ENCODE peak calls at places on chromosomes 12 and 14, in six cellular contexts. K, O, R, N, V and D are unnamed samples.

GRCh38 chr14:28577711-28578131 is 188.9 kb upstream of the FOXG1 start:
- DNase-seq in K (peak), O (no peak), R (peak), N (peak), V (peak), D (no peak)

GRCh38 chr12:52915637-52916036 is 10.8 kb upstream of the KRT8 start:
- DNase-seq in K (no peak), O (no peak), R (no peak), N (no peak), V (no peak), D (no peak)

GRCh38 chr12:109900752-109901580 is 892 bp downstream of the TCHP start:
- DNase-seq in K (no peak), O (peak), R (no peak), N (no peak), V (no peak), D (peak)

GRCh38 chr14:96229315-96229714 is 24.7 kb downstream of the BDKRB2 start:
- DNase-seq in K (peak), O (no peak), R (no peak), N (no peak), V (no peak), D (no peak)

GRCh38 chr14:21024668-21025373 is at the start of gene NDRG2:
- DNase-seq in K (peak), O (peak), R (no peak), N (no peak), V (no peak), D (peak)

GRCh38 chr12:113007166-113007565 is 28.8 kb downstream of the OAS2 start:
- DNase-seq in K (peak), O (no peak), R (peak), N (peak), V (peak), D (peak)

GRCh38 chr12:45259732-45260480 is 44.0 kb downstream of the ANO6 start:
- DNase-seq in K (peak), O (peak), R (peak), N (peak), V (peak), D (peak)

GRCh38 chr12:26204612-26205289 is 9.4 kb downstream of the SSPN start:
- DNase-seq in K (no peak), O (no peak), R (no peak), N (no peak), V (peak), D (no peak)

GRCh38 chr12:108542320-108542719 is 18.7 kb downstream of the SART3 start:
- DNase-seq in K (no peak), O (no peak), R (no peak), N (no peak), V (no peak), D (no peak)

GRCh38 chr14:105582639-105583038 is 56.3 kb downstream of the TMEM121 start:
- DNase-seq in K (no peak), O (no peak), R (no peak), N (no peak), V (no peak), D (no peak)

GRCh38 chr12:101706403-101706802 is 9.0 kb downstream of the CHPT1 start:
- DNase-seq in K (no peak), O (no peak), R (no peak), N (no peak), V (no peak), D (no peak)

GRCh38 chr14:70771781-70772212 is 37.5 kb downstream of the MAP3K9 start:
- DNase-seq in K (peak), O (no peak), R (peak), N (no peak), V (no peak), D (no peak)

GRCh38 chr14:68172664-68173063 is 353.1 kb downstream of the RAD51B start:
- DNase-seq in K (no peak), O (no peak), R (no peak), N (no peak), V (peak), D (no peak)

GRCh38 chr12:1611775-1612174 is 17.3 kb upstream of the WNT5B start:
- DNase-seq in K (peak), O (no peak), R (peak), N (peak), V (peak), D (peak)

GRCh38 chr14:96177766-96178377 is 26.8 kb upstream of the BDKRB2 start:
- DNase-seq in K (peak), O (no peak), R (no peak), N (no peak), V (no peak), D (no peak)

GRCh38 chr12:89731614-89732013 is 23.0 kb upstream of the ATP2B1 start:
- DNase-seq in K (peak), O (no peak), R (peak), N (peak), V (peak), D (peak)

GRCh38 chr14:20934148-20934762 is 21.0 kb upstream of the RNASE2 start:
- DNase-seq in K (peak), O (peak), R (no peak), N (peak), V (peak), D (peak)

GRCh38 chr14:98896476-98896875 is 375.5 kb downstream of the BCL11B start:
- DNase-seq in K (no peak), O (no peak), R (no peak), N (no peak), V (no peak), D (no peak)

GRCh38 chr14:65115615-65116014 is 13.3 kb upstream of the MAX start:
- DNase-seq in K (no peak), O (no peak), R (no peak), N (no peak), V (no peak), D (no peak)

GRCh38 chr12:100984821-100985220 is 190.2 kb downstream of the ANO4 start:
- DNase-seq in K (no peak), O (no peak), R (no peak), N (no peak), V (no peak), D (no peak)

GRCh38 chr12:106753526-106753925 is 21.0 kb upstream of the RIC8B start:
- DNase-seq in K (no peak), O (no peak), R (no peak), N (no peak), V (no peak), D (no peak)

GRCh38 chr12:105705765-105706164 is 375.3 kb downstream of the C12orf75 start:
- DNase-seq in K (peak), O (peak), R (peak), N (peak), V (peak), D (peak)

GRCh38 chr14:105317546-105317945 is 3.0 kb downstream of the PACS2 start:
- DNase-seq in K (no peak), O (no peak), R (no peak), N (peak), V (peak), D (peak)

GRCh38 chr12:124928912-124929530 is 14.6 kb upstream of the UBC start:
- DNase-seq in K (peak), O (no peak), R (no peak), N (no peak), V (no peak), D (peak)

GRCh38 chr14:33432407-33433023 is 493.8 kb downstream of the NPAS3 start:
- DNase-seq in K (peak), O (peak), R (peak), N (peak), V (no peak), D (peak)

GRCh38 chr14:101186544-101186943 is 283.0 kb upstream of the RTL1 start:
- DNase-seq in K (no peak), O (no peak), R (no peak), N (no peak), V (no peak), D (no peak)

GRCh38 chr12:63862187-63863107 is 17.9 kb downstream of the SRGAP1 start:
- DNase-seq in K (peak), O (no peak), R (no peak), N (no peak), V (no peak), D (peak)

GRCh38 chr12:53481957-53482586 is 17.2 kb downstream of the MAP3K12 start:
- DNase-seq in K (no peak), O (peak), R (no peak), N (no peak), V (no peak), D (no peak)

GRCh38 chr14:105486333-105486973 is at the start of gene CRIP1:
- DNase-seq in K (no peak), O (no peak), R (no peak), N (no peak), V (no peak), D (no peak)

GRCh38 chr12:56299308-56299852 is 750 bp downstream of the CS start:
- DNase-seq in K (peak), O (peak), R (no peak), N (no peak), V (no peak), D (no peak)

GRCh38 chr14:67881225-67881624 is 61.6 kb downstream of the RAD51B start:
- DNase-seq in K (no peak), O (no peak), R (no peak), N (no peak), V (no peak), D (no peak)

GRCh38 chr14:23380197-23381016 is 3.6 kb downstream of the CMTM5 start:
- DNase-seq in K (no peak), O (no peak), R (no peak), N (no peak), V (no peak), D (no peak)

GRCh38 chr12:131436922-131437705 is 273.8 kb upstream of the SFSWAP start:
- DNase-seq in K (no peak), O (no peak), R (no peak), N (no peak), V (no peak), D (no peak)

GRCh38 chr14:60648169-60648933 is 926 bp downstream of the SIX1 start:
- DNase-seq in K (peak), O (no peak), R (no peak), N (peak), V (peak), D (peak)

GRCh38 chr12:106139422-106140141 is 828 bp upstream of the NUAK1 start:
- DNase-seq in K (peak), O (no peak), R (peak), N (peak), V (peak), D (peak)